ENCODE peak calls at places on chromosomes 12 and 14, in nine cellular contexts. One of them, this sample, is unnamed. For H3K36me3, the result is how much of the 10 kb centered on the place peaks cover.

GRCh38 chr12:64085996-64086395 is 136.1 kb downstream of the KICS2 start:
- DNase-seq in Peyer's patch: no peak
- DNase-seq in CD4-positive, alpha-beta memory T cell: no peak
- DNase-seq in stomach: no peak
- DNase-seq in ovary: no peak
- DNase-seq in brain microvascular endothelial cell: no peak
- DNase-seq in heart left ventricle: no peak
- DNase-seq in DND-41: no peak
- DNase-seq in tibial artery: no peak
- DNase-seq in this sample: no peak

GRCh38 chr12:32437095-32437515 is 37.7 kb downstream of the FGD4 start:
- DNase-seq in tibial artery: no peak
- DNase-seq in CD4-positive, alpha-beta memory T cell: no peak
- DNase-seq in stomach: no peak
- DNase-seq in Peyer's patch: no peak
- DNase-seq in DND-41: no peak
- DNase-seq in heart left ventricle: no peak
- DNase-seq in brain microvascular endothelial cell: peak
- DNase-seq in ovary: peak
- DNase-seq in this sample: no peak

GRCh38 chr14:24273422-24273998 is 2.1 kb upstream of the RABGGTA start:
- DNase-seq in DND-41: no peak
- DNase-seq in stomach: no peak
- DNase-seq in brain microvascular endothelial cell: no peak
- DNase-seq in tibial artery: no peak
- DNase-seq in ovary: no peak
- DNase-seq in Peyer's patch: no peak
- DNase-seq in heart left ventricle: no peak
- DNase-seq in CD4-positive, alpha-beta memory T cell: no peak
- DNase-seq in this sample: no peak

GRCh38 chr14:72651081-72651480 is 242.8 kb downstream of the DPF3 start:
- DNase-seq in heart left ventricle: no peak
- DNase-seq in DND-41: no peak
- DNase-seq in CD4-positive, alpha-beta memory T cell: no peak
- DNase-seq in tibial artery: no peak
- DNase-seq in brain microvascular endothelial cell: peak
- DNase-seq in stomach: no peak
- DNase-seq in ovary: no peak
- DNase-seq in Peyer's patch: no peak
- DNase-seq in this sample: peak

GRCh38 chr14:89720741-89721315 is 233.7 kb downstream of the EFCAB11 start:
- DNase-seq in brain microvascular endothelial cell: no peak
- DNase-seq in tibial artery: peak
- DNase-seq in heart left ventricle: peak
- DNase-seq in ovary: no peak
- DNase-seq in stomach: peak
- DNase-seq in CD4-positive, alpha-beta memory T cell: peak
- DNase-seq in DND-41: peak
- DNase-seq in Peyer's patch: peak
- DNase-seq in this sample: peak

GRCh38 chr12:114096461-114096860 is 130.3 kb upstream of the RBM19 start:
- DNase-seq in DND-41: no peak
- DNase-seq in stomach: no peak
- DNase-seq in brain microvascular endothelial cell: no peak
- DNase-seq in heart left ventricle: no peak
- DNase-seq in ovary: no peak
- DNase-seq in tibial artery: no peak
- DNase-seq in CD4-positive, alpha-beta memory T cell: no peak
- DNase-seq in Peyer's patch: no peak
- DNase-seq in this sample: no peak

GRCh38 chr12:45878630-45879255 is 111.6 kb downstream of the SCAF11 start:
- DNase-seq in brain microvascular endothelial cell: no peak
- DNase-seq in tibial artery: no peak
- DNase-seq in Peyer's patch: no peak
- DNase-seq in CD4-positive, alpha-beta memory T cell: peak
- DNase-seq in stomach: no peak
- DNase-seq in heart left ventricle: no peak
- DNase-seq in ovary: no peak
- DNase-seq in DND-41: no peak
- DNase-seq in this sample: no peak

GRCh38 chr12:52821826-52822660 is 8.1 kb upstream of the KRT4 start:
- DNase-seq in ovary: no peak
- DNase-seq in stomach: no peak
- DNase-seq in heart left ventricle: no peak
- DNase-seq in Peyer's patch: no peak
- DNase-seq in CD4-positive, alpha-beta memory T cell: no peak
- DNase-seq in tibial artery: no peak
- DNase-seq in DND-41: no peak
- DNase-seq in brain microvascular endothelial cell: no peak
- DNase-seq in this sample: no peak

GRCh38 chr14:60101801-60102200 is 10.1 kb downstream of the PCNX4 start:
- DNase-seq in stomach: no peak
- DNase-seq in DND-41: no peak
- DNase-seq in CD4-positive, alpha-beta memory T cell: no peak
- DNase-seq in heart left ventricle: no peak
- DNase-seq in brain microvascular endothelial cell: no peak
- DNase-seq in ovary: no peak
- DNase-seq in tibial artery: no peak
- DNase-seq in Peyer's patch: no peak
- DNase-seq in this sample: no peak

GRCh38 chr12:49541911-49542505 is 3.2 kb downstream of the KCNH3 start:
- DNase-seq in Peyer's patch: no peak
- DNase-seq in brain microvascular endothelial cell: no peak
- DNase-seq in heart left ventricle: no peak
- DNase-seq in CD4-positive, alpha-beta memory T cell: no peak
- DNase-seq in ovary: no peak
- DNase-seq in stomach: no peak
- DNase-seq in tibial artery: no peak
- DNase-seq in DND-41: no peak
- DNase-seq in this sample: no peak

GRCh38 chr12:78035913-78036658 is 205.4 kb downstream of the NAV3 start:
- DNase-seq in ovary: no peak
- DNase-seq in Peyer's patch: no peak
- DNase-seq in DND-41: no peak
- DNase-seq in CD4-positive, alpha-beta memory T cell: no peak
- DNase-seq in brain microvascular endothelial cell: no peak
- DNase-seq in stomach: no peak
- DNase-seq in heart left ventricle: no peak
- DNase-seq in tibial artery: no peak
- DNase-seq in this sample: peak

GRCh38 chr14:105005929-105006830 is 14.7 kb downstream of the CDCA4 start:
- DNase-seq in heart left ventricle: no peak
- DNase-seq in brain microvascular endothelial cell: no peak
- DNase-seq in ovary: no peak
- DNase-seq in CD4-positive, alpha-beta memory T cell: no peak
- DNase-seq in stomach: no peak
- DNase-seq in Peyer's patch: no peak
- DNase-seq in DND-41: no peak
- DNase-seq in tibial artery: no peak
- DNase-seq in this sample: no peak

GRCh38 chr12:19671695-19672094 is 232.4 kb downstream of the AEBP2 start:
- DNase-seq in heart left ventricle: no peak
- DNase-seq in tibial artery: no peak
- DNase-seq in ovary: no peak
- DNase-seq in Peyer's patch: no peak
- DNase-seq in CD4-positive, alpha-beta memory T cell: no peak
- DNase-seq in brain microvascular endothelial cell: no peak
- DNase-seq in stomach: no peak
- DNase-seq in DND-41: no peak
- DNase-seq in this sample: no peak

GRCh38 chr12:14955876-14956811 is 5.3 kb downstream of the ARHGDIB start:
- DNase-seq in CD4-positive, alpha-beta memory T cell: no peak
- DNase-seq in DND-41: peak
- DNase-seq in brain microvascular endothelial cell: no peak
- DNase-seq in ovary: no peak
- DNase-seq in heart left ventricle: no peak
- DNase-seq in Peyer's patch: no peak
- DNase-seq in tibial artery: no peak
- DNase-seq in stomach: no peak
- DNase-seq in this sample: no peak

GRCh38 chr12:65791400-65791799 is 32.9 kb upstream of the HMGA2 start:
- DNase-seq in CD4-positive, alpha-beta memory T cell: no peak
- DNase-seq in stomach: no peak
- DNase-seq in Peyer's patch: no peak
- DNase-seq in ovary: no peak
- DNase-seq in heart left ventricle: no peak
- DNase-seq in tibial artery: no peak
- DNase-seq in brain microvascular endothelial cell: no peak
- DNase-seq in DND-41: no peak
- DNase-seq in this sample: no peak

GRCh38 chr14:96559571-96559970 is 57.4 kb downstream of the PAPOLA start:
- DNase-seq in Peyer's patch: no peak
- DNase-seq in brain microvascular endothelial cell: no peak
- DNase-seq in stomach: no peak
- DNase-seq in CD4-positive, alpha-beta memory T cell: no peak
- DNase-seq in heart left ventricle: no peak
- DNase-seq in tibial artery: no peak
- DNase-seq in ovary: no peak
- DNase-seq in DND-41: no peak
- DNase-seq in this sample: no peak

GRCh38 chr14:96554315-96554910 is 52.2 kb downstream of the PAPOLA start:
- DNase-seq in CD4-positive, alpha-beta memory T cell: no peak
- DNase-seq in tibial artery: no peak
- DNase-seq in stomach: no peak
- DNase-seq in DND-41: no peak
- DNase-seq in heart left ventricle: no peak
- DNase-seq in Peyer's patch: no peak
- DNase-seq in ovary: no peak
- DNase-seq in brain microvascular endothelial cell: no peak
- DNase-seq in this sample: no peak
- H3K27ac ChIP-seq in CD4-positive, alpha-beta memory T cell: no peak
- H3K27ac ChIP-seq in tibial artery: no peak
- H3K27ac ChIP-seq in stomach: no peak
- H3K27ac ChIP-seq in DND-41: no peak
- H3K27ac ChIP-seq in heart left ventricle: no peak
- H3K27ac ChIP-seq in Peyer's patch: no peak
- H3K27ac ChIP-seq in ovary: no peak
- H3K27ac ChIP-seq in brain microvascular endothelial cell: no peak
- H3K27ac ChIP-seq in this sample: no peak

DNA sequence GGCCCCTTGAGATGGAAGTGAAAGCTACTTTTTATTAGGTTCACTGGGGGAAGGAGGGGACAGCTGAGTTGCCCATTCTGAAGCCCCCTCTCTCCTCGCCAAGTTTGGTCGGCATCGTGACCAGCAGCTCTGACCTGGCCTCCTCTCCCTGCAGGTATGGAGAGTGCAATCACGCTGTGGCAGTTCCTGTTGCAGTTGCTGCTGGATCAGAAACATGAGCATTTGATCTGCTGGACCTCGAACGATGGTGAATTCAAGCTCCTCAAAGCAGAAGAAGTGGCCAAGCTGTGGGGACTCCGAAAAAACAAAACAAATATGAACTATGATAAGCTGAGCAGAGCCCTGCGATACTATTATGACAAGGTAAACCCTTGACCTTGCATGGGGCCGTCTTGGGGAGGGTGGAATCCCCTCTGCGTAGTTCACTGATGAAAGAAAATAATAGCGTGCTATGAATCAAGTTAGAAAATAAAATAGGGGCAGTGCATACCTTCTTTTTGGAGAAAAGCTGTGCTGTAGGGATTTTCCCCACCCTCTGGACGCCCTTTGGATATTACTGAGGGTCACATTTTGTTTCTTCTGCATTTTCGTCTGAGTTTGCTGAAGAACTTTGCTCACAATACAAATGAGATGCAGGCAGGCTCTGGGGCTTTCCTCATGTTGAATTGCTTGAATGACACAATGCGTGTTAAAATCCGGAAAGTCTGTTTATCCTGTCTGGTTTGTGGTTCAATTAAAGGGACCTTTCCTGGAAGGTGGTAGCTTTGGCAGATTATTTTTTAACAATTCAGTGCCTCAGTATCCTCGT is 29.4 kb downstream of the ELK3 start:
- DNase-seq in DND-41: no peak
- DNase-seq in CD4-positive, alpha-beta memory T cell: no peak
- DNase-seq in stomach: no peak
- DNase-seq in heart left ventricle: no peak
- DNase-seq in Peyer's patch: no peak
- DNase-seq in brain microvascular endothelial cell: no peak
- DNase-seq in tibial artery: no peak
- DNase-seq in ovary: no peak
- DNase-seq in this sample: no peak
- H3K36me3 ChIP-seq in DND-41: under half
- H3K36me3 ChIP-seq in CD4-positive, alpha-beta memory T cell: under half
- H3K36me3 ChIP-seq in stomach: under half
- H3K36me3 ChIP-seq in heart left ventricle: under half
- H3K36me3 ChIP-seq in Peyer's patch: under half
- H3K36me3 ChIP-seq in brain microvascular endothelial cell: under half
- H3K36me3 ChIP-seq in tibial artery: under half
- H3K36me3 ChIP-seq in ovary: under half
- H3K36me3 ChIP-seq in this sample: under half

DNA sequence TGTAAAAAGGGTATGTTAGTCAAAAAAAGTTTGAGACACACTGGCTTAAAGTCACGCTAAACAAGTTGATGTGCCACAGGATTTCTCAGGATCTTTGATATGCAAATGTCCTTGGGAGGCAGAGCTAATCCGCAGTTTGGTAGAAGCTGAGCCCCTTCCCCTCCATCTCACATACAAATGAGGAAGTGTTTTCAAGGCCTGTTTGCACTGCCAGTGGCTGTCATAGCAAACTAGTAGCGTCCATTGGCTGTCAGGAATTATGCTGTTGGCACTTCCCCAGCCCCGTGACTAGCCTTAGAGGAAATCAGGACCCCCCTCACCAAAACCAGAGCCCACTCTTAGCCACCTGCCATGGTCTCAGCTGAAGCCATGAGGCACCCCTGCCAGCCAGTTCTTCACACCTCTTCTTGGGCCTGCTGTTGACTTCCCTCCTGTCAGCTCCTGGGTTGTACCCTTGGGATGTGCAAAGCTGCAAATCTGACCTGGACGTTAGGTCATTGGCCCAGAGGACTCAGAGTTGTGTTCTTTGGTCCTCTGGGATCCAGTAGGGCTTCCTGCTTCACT is 254.0 kb downstream of the CACNA1C start:
- DNase-seq in ovary: no peak
- DNase-seq in DND-41: no peak
- DNase-seq in heart left ventricle: no peak
- DNase-seq in brain microvascular endothelial cell: no peak
- DNase-seq in CD4-positive, alpha-beta memory T cell: no peak
- DNase-seq in tibial artery: no peak
- DNase-seq in Peyer's patch: no peak
- DNase-seq in stomach: no peak
- DNase-seq in this sample: no peak
- H3K27ac ChIP-seq in ovary: no peak
- H3K27ac ChIP-seq in DND-41: no peak
- H3K27ac ChIP-seq in heart left ventricle: no peak
- H3K27ac ChIP-seq in brain microvascular endothelial cell: no peak
- H3K27ac ChIP-seq in CD4-positive, alpha-beta memory T cell: no peak
- H3K27ac ChIP-seq in tibial artery: peak
- H3K27ac ChIP-seq in Peyer's patch: no peak
- H3K27ac ChIP-seq in stomach: no peak
- H3K27ac ChIP-seq in this sample: no peak

DNA sequence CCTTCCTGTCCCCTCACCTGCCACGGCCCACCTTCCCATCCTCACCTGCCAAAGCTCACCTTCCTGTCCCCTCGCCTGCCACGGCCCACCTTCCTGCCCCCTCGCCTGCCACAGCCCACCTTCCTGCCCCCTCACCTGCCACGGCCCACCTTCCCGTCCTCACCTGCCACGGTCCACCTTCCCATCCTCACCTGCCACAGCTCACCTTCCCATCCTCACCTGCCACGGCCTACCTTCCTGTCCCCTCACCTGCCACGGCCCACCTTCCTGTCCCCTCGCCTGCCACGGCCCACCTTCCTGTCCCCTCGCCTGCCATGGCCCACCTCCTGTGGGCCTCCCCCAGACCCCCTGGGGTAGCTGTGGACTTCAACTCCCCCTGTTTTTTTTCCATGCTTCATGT is 48.8 kb upstream of the GPR68 start:
- DNase-seq in ovary: no peak
- DNase-seq in brain microvascular endothelial cell: no peak
- DNase-seq in stomach: no peak
- DNase-seq in heart left ventricle: no peak
- DNase-seq in tibial artery: no peak
- DNase-seq in Peyer's patch: no peak
- DNase-seq in CD4-positive, alpha-beta memory T cell: no peak
- DNase-seq in DND-41: no peak
- DNase-seq in this sample: no peak
- H3K36me3 ChIP-seq in ovary: under half
- H3K36me3 ChIP-seq in brain microvascular endothelial cell: under half
- H3K36me3 ChIP-seq in stomach: half or more
- H3K36me3 ChIP-seq in heart left ventricle: under half
- H3K36me3 ChIP-seq in tibial artery: under half
- H3K36me3 ChIP-seq in Peyer's patch: half or more
- H3K36me3 ChIP-seq in CD4-positive, alpha-beta memory T cell: half or more
- H3K36me3 ChIP-seq in DND-41: half or more
- H3K36me3 ChIP-seq in this sample: under half